ENCODE peak calls at places on chromosomes 3 and 15, in ten cellular contexts. H, O, N, E, M, Z, I, B, F and J are unnamed samples.

GRCh38 chr3:16884748-16885587 is at the start of gene PLCL2:
- DNase-seq in E (peak; percentile 76), O (peak; percentile 52), M (peak; percentile 77), Z (peak; percentile 51), H (peak; percentile 56), I (no peak), F (peak; percentile 50), B (peak; percentile 77), N (peak; percentile 62), J (peak; percentile 43)

GRCh38 chr15:89333959-89334509 is 590 bp downstream of the POLG start:
- DNase-seq in M (no peak), Z (no peak), N (no peak), E (no peak), B (no peak), H (no peak), O (no peak), I (no peak), F (no peak), J (no peak)

GRCh38 chr3:171673951-171674350 is 136.3 kb downstream of the PLD1 start:
- DNase-seq in N (no peak), B (no peak), M (no peak), F (no peak), I (no peak), Z (no peak), O (no peak), H (no peak), E (no peak), J (no peak)

GRCh38 chr15:74789171-74789627 is 7.3 kb downstream of the CSK start:
- DNase-seq in N (peak; percentile 47), B (no peak), I (no peak), M (peak; percentile 76), O (no peak), F (peak; percentile 75), Z (no peak), E (no peak), H (no peak), J (peak; percentile 52)

GRCh38 chr3:53845881-53846133 is 412 bp downstream of the CHDH start:
- DNase-seq in Z (no peak), E (no peak), M (no peak), H (no peak), B (no peak), N (no peak), O (no peak), I (no peak), F (no peak), J (no peak)

GRCh38 chr15:99105516-99106341 is 849 bp downstream of the SYNM start:
- DNase-seq in I (no peak), M (no peak), N (peak; percentile 73), F (peak; percentile 33), E (peak; percentile 89), B (peak; percentile 88), O (no peak), H (peak; percentile 67), Z (peak; percentile 47), J (peak; percentile 91)

GRCh38 chr3:52405066-52405465 is 39.8 kb downstream of the SEMA3G start:
- DNase-seq in B (no peak), E (no peak), F (no peak), Z (no peak), M (peak; percentile 38), O (no peak), H (no peak), N (no peak), I (no peak), J (no peak)

GRCh38 chr3:106276755-106277612 is 408.2 kb upstream of the CBLB start:
- DNase-seq in E (no peak), Z (no peak), M (no peak), O (no peak), N (no peak), F (no peak), I (no peak), B (no peak), H (no peak), J (no peak)

GRCh38 chr3:117252208-117252607 is 542.6 kb downstream of the TUSC7 start:
- DNase-seq in I (no peak), H (no peak), N (peak; percentile 10), M (no peak), E (no peak), F (no peak), Z (no peak), O (no peak), B (no peak), J (no peak)

GRCh38 chr3:117243657-117244056 is 534.1 kb downstream of the TUSC7 start:
- DNase-seq in O (no peak), H (no peak), F (no peak), N (no peak), B (no peak), I (no peak), Z (no peak), M (no peak), E (no peak), J (no peak)

GRCh38 chr3:117252651-117253050 is 543.1 kb downstream of the TUSC7 start:
- DNase-seq in E (no peak), O (no peak), I (no peak), H (no peak), N (no peak), Z (no peak), B (no peak), F (no peak), M (no peak), J (no peak)

GRCh38 chr3:117248149-117248548 is 538.6 kb downstream of the TUSC7 start:
- DNase-seq in Z (no peak), E (peak; percentile 23), I (no peak), H (no peak), B (no peak), O (no peak), M (no peak), N (no peak), F (no peak), J (no peak)

DNA sequence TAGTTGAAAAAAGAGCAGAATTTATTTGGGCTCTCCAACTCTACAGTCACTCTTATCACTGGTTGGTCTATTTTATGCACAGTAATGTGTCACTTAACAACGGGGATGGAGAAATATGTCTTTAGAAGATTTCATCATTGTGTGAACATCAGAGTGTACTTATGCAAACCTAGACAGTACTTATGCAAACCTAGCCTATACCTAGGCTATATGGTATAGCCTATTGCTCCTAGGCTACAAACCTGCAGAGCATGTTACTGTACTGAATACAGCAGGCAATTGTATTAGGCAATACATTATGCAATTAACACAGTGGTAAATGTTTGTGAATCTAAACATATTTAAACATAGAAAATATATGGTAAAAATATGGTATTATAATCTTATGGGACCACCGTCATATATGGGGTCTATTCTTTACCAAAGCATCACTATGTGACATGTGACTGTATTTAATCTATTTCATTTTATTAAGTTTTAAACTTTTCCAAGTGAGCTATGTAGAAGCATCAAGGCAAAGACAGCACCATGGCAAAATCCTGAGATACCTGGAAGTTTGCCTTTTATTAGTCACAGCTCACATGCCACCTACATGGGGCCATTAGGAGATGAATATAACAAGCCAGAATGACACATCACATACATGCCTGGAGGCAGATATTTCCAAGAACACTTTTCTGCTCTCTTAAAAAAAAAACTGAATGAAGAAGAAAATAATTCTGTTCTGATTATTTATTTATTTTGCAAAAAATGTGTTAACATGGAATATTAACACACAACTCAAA is 537.4 kb downstream of the TUSC7 start:
- DNase-seq in I (no peak), M (no peak), E (no peak), B (no peak), F (no peak), O (no peak), H (no peak), Z (no peak), N (no peak), J (no peak)
- H3K27ac ChIP-seq in I (no peak overlapping the region), M (no peak overlapping the region), E (no peak overlapping the region), B (no peak overlapping the region), F (no peak overlapping the region), O (no peak overlapping the region), H (no peak overlapping the region), Z (no peak overlapping the region), N (no peak overlapping the region), J (no peak overlapping the region)

GRCh38 chr3:114313426-114313825 is 19.6 kb downstream of the TIGIT start:
- DNase-seq in F (no peak), H (no peak), M (no peak), N (no peak), Z (no peak), B (no peak), E (no peak), O (no peak), I (no peak), J (no peak)

GRCh38 chr3:114319453-114319852 is 25.6 kb downstream of the TIGIT start:
- DNase-seq in E (peak; percentile 46), O (no peak), F (no peak), Z (no peak), M (no peak), N (peak; percentile 8), B (peak; percentile 66), I (no peak), H (no peak), J (no peak)

GRCh38 chr3:114318295-114318694 is 24.5 kb downstream of the TIGIT start:
- DNase-seq in I (no peak), B (peak; percentile 55), F (no peak), E (no peak), H (no peak), M (no peak), Z (no peak), O (no peak), N (no peak), J (no peak)

GRCh38 chr3:114310701-114311100 is 16.9 kb downstream of the TIGIT start:
- DNase-seq in Z (no peak), B (no peak), F (no peak), H (no peak), I (no peak), M (no peak), O (no peak), N (no peak), E (no peak), J (no peak)

DNA sequence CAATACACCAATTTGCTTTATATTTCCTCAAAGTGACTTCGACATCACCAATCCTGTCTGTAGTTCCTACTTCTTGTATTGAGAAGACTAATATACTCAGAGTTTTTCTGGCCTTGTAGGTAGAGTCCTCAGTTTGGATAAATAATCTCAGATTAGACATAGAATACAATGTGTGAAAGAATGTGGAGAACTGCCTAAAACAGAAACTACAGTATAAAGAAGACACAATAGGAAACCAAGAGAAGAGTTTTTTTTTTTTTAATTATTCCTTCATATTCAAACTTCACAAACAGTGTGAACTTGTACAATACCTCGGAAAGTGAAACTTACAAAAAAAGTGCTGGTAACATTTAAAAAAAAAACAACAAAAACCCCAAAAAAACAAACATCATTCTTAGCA is 20.4 kb downstream of the TIGIT start:
- DNase-seq in I (no peak), N (no peak), Z (no peak), E (no peak), O (no peak), H (no peak), B (no peak), F (no peak), M (no peak), J (no peak)
- TF ChIP-seq CTCF in I (no peak), N (no peak), Z (no peak), E (no peak), O (no peak), H (no peak), B (no peak), F (no peak), M (no peak), J (no peak)

GRCh38 chr15:38652998-38653397 is 88.4 kb upstream of the RASGRP1 start:
- DNase-seq in H (no peak), Z (no peak), M (no peak), N (no peak), I (no peak), B (no peak), F (no peak), E (no peak), O (no peak), J (no peak)

GRCh38 chr15:38650936-38651327 is 86.3 kb upstream of the RASGRP1 start:
- DNase-seq in H (no peak), I (no peak), Z (no peak), B (no peak), F (no peak), M (no peak), E (no peak), N (no peak), O (no peak), J (no peak)

GRCh38 chr15:38650384-38650783 is 85.8 kb upstream of the RASGRP1 start:
- DNase-seq in O (no peak), Z (no peak), M (no peak), B (no peak), N (no peak), E (no peak), H (no peak), F (no peak), I (no peak), J (no peak)

GRCh38 chr15:38652183-38652794 is 87.7 kb upstream of the RASGRP1 start:
- DNase-seq in Z (no peak), E (no peak), I (no peak), M (no peak), B (no peak), O (no peak), H (no peak), F (no peak), N (no peak), J (no peak)

GRCh38 chr15:38651328-38652038 is 86.9 kb upstream of the RASGRP1 start:
- DNase-seq in B (peak; percentile 65), H (no peak), N (no peak), Z (no peak), F (no peak), E (no peak), M (no peak), I (no peak), O (no peak), J (no peak)
- H3K27ac ChIP-seq in B (no peak overlapping the region), H (no peak overlapping the region), N (no peak overlapping the region), Z (no peak overlapping the region), F (no peak overlapping the region), E (no peak overlapping the region), M (no peak overlapping the region), I (no peak overlapping the region), O (no peak overlapping the region), J (no peak overlapping the region)

DNA sequence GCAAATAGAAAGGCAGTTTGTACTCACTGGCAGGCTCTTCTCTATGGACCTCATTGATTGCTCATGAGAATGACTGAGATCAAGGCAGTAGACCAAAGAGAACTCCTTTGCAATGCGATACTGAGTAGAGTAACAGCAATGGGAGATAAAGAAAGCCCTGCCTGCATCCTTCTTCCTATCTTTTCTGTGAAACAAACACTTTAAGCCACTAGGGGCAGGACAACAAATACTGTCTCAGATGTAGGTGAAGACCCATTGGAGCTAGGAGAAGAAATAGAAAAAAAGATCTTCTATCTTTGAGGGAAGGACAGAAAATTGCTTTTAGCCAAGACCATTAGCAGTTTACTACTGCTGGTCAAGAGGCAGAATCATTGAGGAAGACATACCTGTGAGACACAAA is 117.6 kb upstream of the IGSF10 start:
- DNase-seq in Z (no peak), B (no peak), H (no peak), F (no peak), E (no peak), M (no peak), O (no peak), N (no peak), I (no peak), J (no peak)
- TF ChIP-seq CTCF in Z (no peak), B (peak; percentile 48), H (no peak), F (no peak), E (peak; percentile 14), M (no peak), O (no peak), N (no peak), I (no peak), J (no peak)